ENCODE peak calls at places on chromosomes 7 and 10, in ten cellular contexts. One of them, this sample, is unnamed.

GRCh38 chr7:89731751-89732150 is 422.5 kb upstream of the STEAP1 start:
- DNase-seq in cardiac muscle cell: no peak
- DNase-seq in transverse colon: no peak
- DNase-seq in Caco-2: no peak
- DNase-seq in heart left ventricle: no peak
- DNase-seq in lung: no peak
- DNase-seq in prostate gland: no peak
- DNase-seq in psoas muscle: no peak
- DNase-seq in A549: no peak
- DNase-seq in colonic mucosa: no peak
- DNase-seq in this sample: peak; percentile 74

GRCh38 chr10:126398383-126398743 is 10.1 kb upstream of the ADAM12 start:
- DNase-seq in cardiac muscle cell: no peak
- DNase-seq in transverse colon: no peak
- DNase-seq in Caco-2: no peak
- DNase-seq in heart left ventricle: no peak
- DNase-seq in lung: no peak
- DNase-seq in prostate gland: no peak
- DNase-seq in psoas muscle: no peak
- DNase-seq in A549: no peak
- DNase-seq in colonic mucosa: no peak
- DNase-seq in this sample: no peak

GRCh38 chr10:97333601-97334369 is 744 bp downstream of the FRAT2 start:
- DNase-seq in cardiac muscle cell: peak; percentile 52
- DNase-seq in transverse colon: peak; percentile 61
- DNase-seq in Caco-2: peak; percentile 59
- DNase-seq in heart left ventricle: peak; percentile 42
- DNase-seq in lung: no peak
- DNase-seq in prostate gland: no peak
- DNase-seq in psoas muscle: peak; percentile 79
- DNase-seq in A549: no peak
- DNase-seq in colonic mucosa: peak; percentile 55
- DNase-seq in this sample: peak; percentile 36

GRCh38 chr10:80261316-80262030 is 28.0 kb downstream of the MAT1A start:
- DNase-seq in cardiac muscle cell: no peak
- DNase-seq in transverse colon: no peak
- DNase-seq in Caco-2: no peak
- DNase-seq in heart left ventricle: no peak
- DNase-seq in lung: no peak
- DNase-seq in prostate gland: no peak
- DNase-seq in psoas muscle: no peak
- DNase-seq in A549: no peak
- DNase-seq in colonic mucosa: no peak
- DNase-seq in this sample: no peak

GRCh38 chr7:114107522-114107921 is 188.7 kb upstream of the PPP1R3A start:
- DNase-seq in cardiac muscle cell: no peak
- DNase-seq in transverse colon: no peak
- DNase-seq in Caco-2: no peak
- DNase-seq in heart left ventricle: no peak
- DNase-seq in lung: no peak
- DNase-seq in prostate gland: no peak
- DNase-seq in psoas muscle: no peak
- DNase-seq in A549: no peak
- DNase-seq in colonic mucosa: no peak
- DNase-seq in this sample: no peak

GRCh38 chr7:877312-878232 is 1.2 kb downstream of the GET4 start:
- DNase-seq in cardiac muscle cell: no peak
- DNase-seq in transverse colon: peak; percentile 48
- DNase-seq in Caco-2: peak; percentile 72
- DNase-seq in heart left ventricle: peak; percentile 35
- DNase-seq in lung: peak; percentile 38
- DNase-seq in prostate gland: no peak
- DNase-seq in psoas muscle: peak; percentile 67
- DNase-seq in A549: no peak
- DNase-seq in colonic mucosa: peak; percentile 46
- DNase-seq in this sample: no peak

GRCh38 chr7:44787041-44787440 is 9.4 kb upstream of the PPIA start:
- DNase-seq in cardiac muscle cell: no peak
- DNase-seq in transverse colon: no peak
- DNase-seq in Caco-2: no peak
- DNase-seq in heart left ventricle: no peak
- DNase-seq in lung: no peak
- DNase-seq in prostate gland: no peak
- DNase-seq in psoas muscle: no peak
- DNase-seq in A549: no peak
- DNase-seq in colonic mucosa: no peak
- DNase-seq in this sample: no peak

GRCh38 chr10:113216068-113216467 is 266.0 kb downstream of the TCF7L2 start:
- DNase-seq in cardiac muscle cell: no peak
- DNase-seq in transverse colon: no peak
- DNase-seq in Caco-2: peak; percentile 31
- DNase-seq in heart left ventricle: no peak
- DNase-seq in lung: no peak
- DNase-seq in prostate gland: no peak
- DNase-seq in psoas muscle: no peak
- DNase-seq in A549: no peak
- DNase-seq in colonic mucosa: no peak
- DNase-seq in this sample: no peak

GRCh38 chr10:100816671-100817070 is 71.3 kb downstream of the PAX2 start:
- DNase-seq in cardiac muscle cell: no peak
- DNase-seq in transverse colon: no peak
- DNase-seq in Caco-2: no peak
- DNase-seq in heart left ventricle: no peak
- DNase-seq in lung: no peak
- DNase-seq in prostate gland: no peak
- DNase-seq in psoas muscle: no peak
- DNase-seq in A549: no peak
- DNase-seq in colonic mucosa: no peak
- DNase-seq in this sample: no peak

GRCh38 chr10:71128311-71129010 is 83.9 kb upstream of the UNC5B start:
- DNase-seq in cardiac muscle cell: no peak
- DNase-seq in transverse colon: no peak
- DNase-seq in Caco-2: no peak
- DNase-seq in heart left ventricle: peak; percentile 35
- DNase-seq in lung: no peak
- DNase-seq in prostate gland: no peak
- DNase-seq in psoas muscle: no peak
- DNase-seq in A549: no peak
- DNase-seq in colonic mucosa: peak; percentile 34
- DNase-seq in this sample: peak; percentile 9

GRCh38 chr7:78473011-78473410 is 674.4 kb downstream of the PHTF2 start:
- DNase-seq in cardiac muscle cell: no peak
- DNase-seq in transverse colon: no peak
- DNase-seq in Caco-2: no peak
- DNase-seq in heart left ventricle: no peak
- DNase-seq in lung: no peak
- DNase-seq in prostate gland: no peak
- DNase-seq in psoas muscle: no peak
- DNase-seq in A549: no peak
- DNase-seq in colonic mucosa: no peak
- DNase-seq in this sample: no peak

GRCh38 chr7:22039696-22040095 is 94.0 kb upstream of the CDCA7L start:
- DNase-seq in cardiac muscle cell: no peak
- DNase-seq in transverse colon: no peak
- DNase-seq in Caco-2: no peak
- DNase-seq in heart left ventricle: no peak
- DNase-seq in lung: no peak
- DNase-seq in prostate gland: no peak
- DNase-seq in psoas muscle: no peak
- DNase-seq in A549: no peak
- DNase-seq in colonic mucosa: no peak
- DNase-seq in this sample: no peak

DNA sequence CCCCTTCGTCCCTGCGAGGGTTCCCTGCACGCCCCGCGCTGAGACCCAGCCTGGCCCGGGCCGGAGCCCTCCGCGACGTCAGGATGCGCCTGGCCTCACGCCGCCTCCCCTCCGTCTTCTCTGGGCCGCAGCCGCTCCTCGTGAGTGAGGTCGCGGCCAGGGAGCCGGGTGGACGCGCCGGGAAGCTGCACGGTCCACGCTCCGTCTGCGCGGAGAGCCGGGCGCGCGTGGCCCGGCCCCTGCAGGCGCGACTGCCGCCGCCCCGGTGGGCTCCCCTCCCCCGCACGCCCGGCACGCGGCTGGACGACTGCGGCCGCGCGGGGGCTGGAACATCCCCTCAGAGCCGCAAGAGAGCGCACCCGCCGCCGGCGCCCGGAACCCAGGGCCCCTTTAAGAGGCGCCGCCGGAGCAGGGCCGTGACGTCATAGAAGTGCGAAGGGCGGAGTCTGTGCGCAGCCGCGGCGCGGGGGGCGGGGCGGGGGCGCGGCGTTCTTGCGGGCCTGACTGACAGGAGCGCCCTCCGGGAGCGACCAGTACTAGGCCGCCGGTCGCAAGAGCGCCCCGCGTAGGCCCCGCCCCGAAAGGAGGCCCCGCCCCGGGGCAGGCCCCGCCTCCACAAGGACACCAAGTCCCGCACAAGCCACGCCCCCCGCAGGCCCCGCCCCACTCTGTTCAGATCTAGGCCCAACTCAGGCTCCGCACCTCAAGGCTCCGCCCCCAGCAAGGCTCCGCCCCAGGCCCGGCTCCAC is 449 bp upstream of the INPP5A start:
- DNase-seq in cardiac muscle cell: peak; percentile 100
- DNase-seq in transverse colon: peak; percentile 100
- DNase-seq in Caco-2: peak; percentile 100
- DNase-seq in heart left ventricle: peak; percentile 100
- DNase-seq in lung: peak; percentile 100
- DNase-seq in prostate gland: peak; percentile 100
- DNase-seq in psoas muscle: peak; percentile 100
- DNase-seq in A549: peak; percentile 85
- DNase-seq in colonic mucosa: peak; percentile 100
- DNase-seq in this sample: peak; percentile 100
- TF ChIP-seq CTCF in cardiac muscle cell: peak; percentile 12
- TF ChIP-seq CTCF in transverse colon: peak; percentile 19
- TF ChIP-seq CTCF in Caco-2: no peak
- TF ChIP-seq CTCF in heart left ventricle: peak; percentile 61
- TF ChIP-seq CTCF in lung: no peak
- TF ChIP-seq CTCF in prostate gland: peak; percentile 59
- TF ChIP-seq CTCF in psoas muscle: peak; percentile 31
- TF ChIP-seq CTCF in A549: peak; percentile 35
- TF ChIP-seq CTCF in colonic mucosa: no peak
- TF ChIP-seq CTCF in this sample: no peak

DNA sequence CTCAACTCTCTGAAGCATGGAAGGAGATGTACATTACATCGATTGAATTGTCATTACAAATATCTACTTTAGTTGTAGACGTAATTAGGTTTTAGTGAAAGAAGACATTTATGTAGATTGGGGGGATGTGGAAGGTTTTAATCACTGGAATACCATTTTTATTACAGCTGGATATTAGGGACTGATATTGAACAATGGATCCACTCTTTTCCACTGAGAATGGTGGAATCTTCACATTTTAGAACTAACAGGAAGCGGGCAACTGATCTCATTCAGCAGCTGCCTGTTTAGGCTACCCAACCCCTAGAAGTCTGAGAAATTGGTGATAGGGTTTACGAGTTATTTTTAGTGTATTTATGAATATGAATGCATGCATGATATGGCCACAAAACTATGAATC is 336.2 kb upstream of the LRGUK start:
- DNase-seq in cardiac muscle cell: no peak
- DNase-seq in transverse colon: no peak
- DNase-seq in Caco-2: no peak
- DNase-seq in heart left ventricle: no peak
- DNase-seq in lung: no peak
- DNase-seq in prostate gland: no peak
- DNase-seq in psoas muscle: no peak
- DNase-seq in A549: no peak
- DNase-seq in colonic mucosa: no peak
- DNase-seq in this sample: no peak
- H3K9me3 ChIP-seq in cardiac muscle cell: no peaks in the 10 kb centered on the region
- H3K9me3 ChIP-seq in transverse colon: no peaks in the 10 kb centered on the region
- H3K9me3 ChIP-seq in Caco-2: no peaks in the 10 kb centered on the region
- H3K9me3 ChIP-seq in heart left ventricle: no peaks in the 10 kb centered on the region
- H3K9me3 ChIP-seq in lung: no peaks in the 10 kb centered on the region
- H3K9me3 ChIP-seq in prostate gland: no peaks in the 10 kb centered on the region
- H3K9me3 ChIP-seq in psoas muscle: no peaks in the 10 kb centered on the region
- H3K9me3 ChIP-seq in A549: no peaks in the 10 kb centered on the region
- H3K9me3 ChIP-seq in colonic mucosa: no peaks in the 10 kb centered on the region
- H3K9me3 ChIP-seq in this sample: no peaks in the 10 kb centered on the region

GRCh38 chr10:86399514-86399878 is 32.9 kb upstream of the GRID1 start:
- DNase-seq in cardiac muscle cell: no peak
- DNase-seq in transverse colon: no peak
- DNase-seq in Caco-2: no peak
- DNase-seq in heart left ventricle: no peak
- DNase-seq in lung: no peak
- DNase-seq in prostate gland: no peak
- DNase-seq in psoas muscle: no peak
- DNase-seq in A549: no peak
- DNase-seq in colonic mucosa: no peak
- DNase-seq in this sample: no peak
- H3K4me1 ChIP-seq in cardiac muscle cell: no peaks in the 10 kb centered on the region
- H3K4me1 ChIP-seq in transverse colon: peaks cover 9% of the 10 kb centered on the region
- H3K4me1 ChIP-seq in Caco-2: peaks cover 4% of the 10 kb centered on the region
- H3K4me1 ChIP-seq in heart left ventricle: peaks cover 35% of the 10 kb centered on the region
- H3K4me1 ChIP-seq in lung: peaks cover 8% of the 10 kb centered on the region
- H3K4me1 ChIP-seq in prostate gland: no peaks in the 10 kb centered on the region
- H3K4me1 ChIP-seq in psoas muscle: peaks cover 10% of the 10 kb centered on the region
- H3K4me1 ChIP-seq in A549: peaks cover 23% of the 10 kb centered on the region
- H3K4me1 ChIP-seq in colonic mucosa: no peaks in the 10 kb centered on the region
- H3K4me1 ChIP-seq in this sample: peaks cover 31% of the 10 kb centered on the region

DNA sequence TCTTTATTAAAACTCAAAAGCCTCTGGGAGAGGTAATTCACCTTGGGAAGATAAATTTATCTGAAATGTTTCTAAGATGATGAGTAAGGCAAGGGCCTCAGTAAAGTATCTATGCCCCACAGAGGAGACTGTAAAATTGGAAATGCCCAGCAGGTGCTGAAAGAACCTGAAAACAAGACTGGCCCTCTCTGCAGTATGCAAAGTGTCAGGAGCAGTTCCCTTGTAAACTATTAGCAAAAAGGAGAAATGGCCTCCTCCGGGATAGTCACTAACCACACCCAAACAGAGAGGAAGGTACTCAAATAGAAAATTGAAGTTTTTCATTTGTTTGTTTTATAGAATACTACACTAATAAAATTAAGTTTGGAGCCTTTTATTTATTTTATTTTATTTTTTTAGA is 81.2 kb downstream of the FZD1 start:
- DNase-seq in cardiac muscle cell: no peak
- DNase-seq in transverse colon: no peak
- DNase-seq in Caco-2: no peak
- DNase-seq in heart left ventricle: no peak
- DNase-seq in lung: no peak
- DNase-seq in prostate gland: no peak
- DNase-seq in psoas muscle: no peak
- DNase-seq in A549: no peak
- DNase-seq in colonic mucosa: no peak
- DNase-seq in this sample: no peak
- TF ChIP-seq CTCF in cardiac muscle cell: no peak
- TF ChIP-seq CTCF in transverse colon: no peak
- TF ChIP-seq CTCF in Caco-2: no peak
- TF ChIP-seq CTCF in heart left ventricle: no peak
- TF ChIP-seq CTCF in lung: no peak
- TF ChIP-seq CTCF in prostate gland: no peak
- TF ChIP-seq CTCF in psoas muscle: no peak
- TF ChIP-seq CTCF in A549: no peak
- TF ChIP-seq CTCF in colonic mucosa: no peak
- TF ChIP-seq CTCF in this sample: no peak

DNA sequence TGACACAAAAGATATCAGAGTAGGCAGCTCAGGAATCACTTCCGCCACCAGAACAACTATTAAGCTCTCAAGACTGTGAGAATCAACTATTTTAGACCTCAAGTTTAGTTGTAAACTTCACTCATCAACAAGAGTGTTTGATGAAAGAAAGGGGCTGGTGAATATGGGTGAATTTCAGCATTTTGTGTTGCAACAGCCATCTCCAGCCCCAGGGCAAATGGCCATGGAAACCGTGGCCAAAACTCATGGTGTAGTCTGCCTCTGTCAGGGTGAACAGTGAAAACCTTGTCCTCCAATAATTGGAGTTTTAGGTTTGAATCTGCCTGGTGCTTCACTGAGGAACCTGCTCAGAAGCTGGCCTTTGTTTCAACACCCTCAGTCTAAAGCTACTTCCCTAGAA is 60.0 kb downstream of the POLR1F start:
- DNase-seq in cardiac muscle cell: peak; percentile 2
- DNase-seq in transverse colon: no peak
- DNase-seq in Caco-2: no peak
- DNase-seq in heart left ventricle: no peak
- DNase-seq in lung: no peak
- DNase-seq in prostate gland: no peak
- DNase-seq in psoas muscle: no peak
- DNase-seq in A549: no peak
- DNase-seq in colonic mucosa: no peak
- DNase-seq in this sample: no peak
- H3K9me3 ChIP-seq in cardiac muscle cell: no peaks in the 10 kb centered on the region
- H3K9me3 ChIP-seq in transverse colon: no peaks in the 10 kb centered on the region
- H3K9me3 ChIP-seq in Caco-2: no peaks in the 10 kb centered on the region
- H3K9me3 ChIP-seq in heart left ventricle: peaks cover 28% of the 10 kb centered on the region
- H3K9me3 ChIP-seq in lung: peaks cover 9% of the 10 kb centered on the region
- H3K9me3 ChIP-seq in prostate gland: no peaks in the 10 kb centered on the region
- H3K9me3 ChIP-seq in psoas muscle: peaks cover 6% of the 10 kb centered on the region
- H3K9me3 ChIP-seq in A549: no peaks in the 10 kb centered on the region
- H3K9me3 ChIP-seq in colonic mucosa: no peaks in the 10 kb centered on the region
- H3K9me3 ChIP-seq in this sample: no peaks in the 10 kb centered on the region